ENCODE peak calls at places on chromosomes 7 and 10, in seven cellular contexts. X, G, C, F, E, K and W are unnamed samples. For H3K4me1 and H3K27me3, the result is how much of the 10 kb centered on the place peaks cover.

GRCh38 chr7:45384499-45384898 is 189.7 kb upstream of the ADCY1 start:
- DNase-seq in X (no peak), G (no peak), C (no peak), F (no peak), E (no peak), K (no peak), W (no peak)

GRCh38 chr10:16904619-16905018 is 87.4 kb upstream of the RSU1 start:
- DNase-seq in X (no peak), G (no peak), C (no peak), F (no peak), E (no peak), K (no peak), W (no peak)

GRCh38 chr10:47369251-47369894 is 14.7 kb downstream of the ZNF488 start:
- DNase-seq in X (no peak), G (no peak), C (peak), F (no peak), E (no peak), K (no peak), W (no peak)

GRCh38 chr10:62244785-62245595 is 23.7 kb downstream of the RTKN2 start:
- DNase-seq in X (no peak), G (no peak), C (peak), F (no peak), E (peak), K (no peak), W (no peak)

GRCh38 chr10:113430634-113431033 is 122.2 kb upstream of the HABP2 start:
- DNase-seq in X (no peak), G (no peak), C (no peak), F (no peak), E (no peak), K (no peak), W (no peak)

GRCh38 chr10:69958232-69958902 is 94.3 kb upstream of the MACROH2A2 start:
- DNase-seq in X (no peak), G (no peak), C (no peak), F (no peak), E (no peak), K (no peak), W (peak)

GRCh38 chr10:66218981-66219587 is 706.8 kb upstream of the LRRTM3 start:
- DNase-seq in X (no peak), G (no peak), C (no peak), F (no peak), E (no peak), K (no peak), W (no peak)

GRCh38 chr7:137302075-137302474 is 41.5 kb downstream of the PTN start:
- DNase-seq in X (no peak), G (no peak), C (no peak), F (no peak), E (no peak), K (no peak), W (no peak)

GRCh38 chr10:101770331-101771215 is 5.3 kb downstream of the FGF8 start:
- DNase-seq in X (no peak), G (no peak), C (no peak), F (no peak), E (no peak), K (no peak), W (no peak)

GRCh38 chr10:112374724-112375541 is 1.0 kb downstream of the ACSL5 start:
- DNase-seq in X (no peak), G (no peak), C (no peak), F (no peak), E (peak), K (no peak), W (no peak)

GRCh38 chr7:121138262-121138933 is 149.9 kb downstream of the CPED1 start:
- DNase-seq in X (no peak), G (no peak), C (no peak), F (no peak), E (peak), K (no peak), W (no peak)

GRCh38 chr7:29596593-29597178 is 33.1 kb downstream of the PRR15 start:
- DNase-seq in X (no peak), G (no peak), C (no peak), F (no peak), E (no peak), K (no peak), W (no peak)

GRCh38 chr10:7561216-7561893 is 105.4 kb downstream of the ITIH5 start:
- DNase-seq in X (peak), G (no peak), C (peak), F (peak), E (peak), K (peak), W (no peak)

GRCh38 chr10:20870839-20871238 is 26.3 kb downstream of the NEBL start:
- DNase-seq in X (no peak), G (no peak), C (no peak), F (no peak), E (no peak), K (no peak), W (no peak)

GRCh38 chr10:93160829-93161228 is 87.1 kb downstream of the CYP26A1 start:
- DNase-seq in X (peak), G (no peak), C (peak), F (no peak), E (peak), K (peak), W (no peak)

GRCh38 chr7:428896-429827 is 90.5 kb downstream of the PDGFA start:
- DNase-seq in X (no peak), G (no peak), C (no peak), F (no peak), E (no peak), K (no peak), W (no peak)

GRCh38 chr7:112594397-112594796 is 113.6 kb downstream of the LSMEM1 start:
- DNase-seq in X (no peak), G (no peak), C (no peak), F (no peak), E (no peak), K (no peak), W (no peak)

GRCh38 chr7:45239486-45239885 is 81.9 kb downstream of the RAMP3 start:
- DNase-seq in X (no peak), G (no peak), C (no peak), F (no peak), E (no peak), K (no peak), W (no peak)

GRCh38 chr10:44517635-44518034 is 132.7 kb upstream of the CXCL12 start:
- DNase-seq in X (no peak), G (no peak), C (no peak), F (no peak), E (no peak), K (no peak), W (peak)

GRCh38 chr10:17561131-17561530 is 56.0 kb downstream of the HACD1 start:
- DNase-seq in X (no peak), G (no peak), C (no peak), F (no peak), E (no peak), K (no peak), W (no peak)

GRCh38 chr7:71442492-71443196 is 310.7 kb downstream of the GALNT17 start:
- DNase-seq in X (no peak), G (no peak), C (no peak), F (no peak), E (no peak), K (no peak), W (no peak)

GRCh38 chr10:125146791-125147604 is 13.4 kb downstream of the CTBP2 start:
- DNase-seq in X (no peak), G (no peak), C (no peak), F (no peak), E (no peak), K (no peak), W (no peak)

GRCh38 chr7:132739271-132739955 is 163.1 kb upstream of the PLXNA4 start:
- DNase-seq in X (no peak), G (no peak), C (peak), F (peak), E (no peak), K (no peak), W (no peak)

GRCh38 chr10:59322131-59322530 is 40.2 kb downstream of the FAM13C start:
- DNase-seq in X (no peak), G (no peak), C (no peak), F (no peak), E (no peak), K (no peak), W (no peak)

GRCh38 chr7:132575336-132575986 is 809 bp downstream of the PLXNA4 start:
- DNase-seq in X (peak), G (no peak), C (peak), F (peak), E (peak), K (peak), W (no peak)

GRCh38 chr10:124705021-124705740 is 39.0 kb downstream of the FAM53B start:
- DNase-seq in X (no peak), G (no peak), C (no peak), F (no peak), E (no peak), K (peak), W (peak)

GRCh38 chr7:47326220-47326619 is 255.7 kb downstream of the TNS3 start:
- DNase-seq in X (no peak), G (no peak), C (no peak), F (no peak), E (no peak), K (no peak), W (no peak)

GRCh38 chr10:52961298-52961697 is 188.7 kb upstream of the MBL2 start:
- DNase-seq in X (no peak), G (no peak), C (no peak), F (no peak), E (no peak), K (no peak), W (no peak)

GRCh38 chr10:77507313-77507712 is 130.3 kb downstream of the KCNMA1 start:
- DNase-seq in X (no peak), G (no peak), C (no peak), F (no peak), E (no peak), K (no peak), W (no peak)

GRCh38 chr10:117345143-117345542 is 30.1 kb downstream of the PDZD8 start:
- DNase-seq in X (no peak), G (no peak), C (no peak), F (no peak), E (no peak), K (no peak), W (no peak)

GRCh38 chr7:158731761-158732160 is 27.2 kb upstream of the NCAPG2 start:
- DNase-seq in X (no peak), G (no peak), C (no peak), F (no peak), E (no peak), K (no peak), W (no peak)

GRCh38 chr10:6445671-6446278 is 134.3 kb downstream of the PRKCQ start:
- DNase-seq in X (no peak), G (no peak), C (peak), F (peak), E (peak), K (peak), W (peak)

DNA sequence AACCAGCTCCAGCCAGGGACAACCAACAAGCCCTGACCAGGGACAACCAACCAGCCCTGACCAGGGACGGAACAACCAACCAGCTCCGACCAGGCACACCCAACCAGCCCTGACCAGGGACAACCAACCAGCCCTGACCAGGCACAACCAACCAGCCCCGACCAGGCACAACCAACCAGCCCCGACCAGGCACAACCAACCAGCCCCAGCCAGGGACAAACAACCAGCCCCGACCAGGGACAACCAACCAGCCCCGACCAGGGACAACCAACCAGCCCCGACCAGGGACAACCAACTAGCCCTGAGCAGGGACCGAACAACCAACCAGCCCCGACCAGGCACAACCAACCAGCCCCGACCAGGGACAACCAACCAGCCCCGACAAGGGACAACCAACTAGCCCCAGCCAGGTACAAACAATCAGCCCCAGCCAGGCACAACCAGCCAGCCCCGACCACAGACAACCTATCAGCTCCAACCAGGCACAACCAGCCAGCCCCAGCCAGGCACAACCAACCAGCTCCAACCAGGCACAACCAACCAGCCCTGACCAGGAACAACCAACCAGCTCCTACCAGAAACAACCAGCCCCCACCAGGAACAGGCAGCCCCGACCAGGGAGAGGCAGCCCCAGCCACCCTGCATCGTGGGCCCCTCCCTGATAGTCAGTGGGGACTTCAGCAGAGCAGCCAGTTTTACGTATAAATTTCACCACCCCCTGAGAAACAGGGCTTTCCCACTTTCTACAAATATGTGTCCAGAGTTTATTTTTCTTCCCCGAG is 56.4 kb downstream of the PROSER2 start:
- DNase-seq in X (no peak), G (no peak), C (no peak), F (no peak), E (no peak), K (peak), W (no peak)
- H3K4me1 ChIP-seq in X (under half), G (under half), C (under half), F (under half), E (under half), K (under half), W (under half)

DNA sequence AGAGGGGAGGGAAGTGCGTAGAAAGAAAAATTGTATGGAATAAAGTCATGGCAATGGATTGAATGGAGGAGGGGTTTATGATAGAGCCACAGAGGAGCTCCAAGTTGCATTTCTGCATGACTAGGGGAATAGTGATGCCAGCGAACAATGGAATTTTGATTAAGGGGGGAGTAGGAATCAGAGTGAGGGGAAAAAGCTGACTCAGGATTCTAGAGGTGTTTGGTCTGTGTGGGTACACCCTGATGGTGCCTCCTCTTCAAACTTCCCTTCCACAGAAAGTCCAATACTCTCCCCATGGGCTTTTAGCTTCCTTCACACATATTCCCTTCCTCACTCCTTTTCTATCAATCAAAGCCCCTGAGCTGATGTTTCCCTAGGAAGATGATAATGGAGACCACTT is 1.8 kb upstream of the KEL start:
- DNase-seq in X (no peak), G (no peak), C (no peak), F (no peak), E (no peak), K (no peak), W (no peak)
- H3K27me3 ChIP-seq in X (under half), G (under half), C (under half), F (under half), E (under half), K (under half), W (under half)

GRCh38 chr7:41232086-41232485 is 470.8 kb downstream of the INHBA start:
- DNase-seq in X (no peak), G (no peak), C (no peak), F (no peak), E (no peak), K (no peak), W (no peak)
- H3K27ac ChIP-seq in X (no peak), G (no peak), C (no peak), F (no peak), E (no peak), K (no peak), W (no peak)

GRCh38 chr7:151873402-151873965 is 3.4 kb downstream of the PRKAG2 start:
- DNase-seq in X (peak), G (no peak), C (peak), F (no peak), E (no peak), K (peak), W (no peak)
- H3K4me1 ChIP-seq in X (under half), G (under half), C (half or more), F (under half), E (under half), K (under half), W (under half)